ENCODE peak calls at places on chromosomes 1 and 21, in eight cellular contexts. D is endodermal cell; W is ovary; S is spleen; J is psoas muscle; H is body of pancreas; A is CD4-positive, CD25-positive, alpha-beta regulatory T cell; L is uterus. U is an unnamed sample.

GRCh38 chr1:43054961-43055360 is 96.3 kb upstream of the SLC2A1 start:
- DNase-seq in J (no peak), A (no peak), D (peak; percentile 64), L (no peak), H (no peak), W (no peak), S (no peak), U (no peak)

GRCh38 chr1:204408074-204408507 is 3.5 kb downstream of the PPP1R15B start:
- DNase-seq in J (peak; percentile 85), S (no peak), W (peak; percentile 77), A (no peak), H (peak; percentile 84), L (peak; percentile 67), D (no peak), U (peak; percentile 92)

GRCh38 chr1:244918422-244919319 is 54.3 kb upstream of the HNRNPU start:
- DNase-seq in D (peak; percentile 61), W (peak; percentile 53), S (peak; percentile 89), J (peak; percentile 86), H (peak; percentile 63), L (peak; percentile 35), A (peak; percentile 56), U (peak; percentile 81)

GRCh38 chr1:228271701-228272251 is 63.9 kb downstream of the OBSCN start:
- DNase-seq in D (peak; percentile 32), W (no peak), J (peak; percentile 57), L (no peak), H (no peak), S (no peak), A (no peak), U (no peak)

GRCh38 chr1:18041685-18042355 is 65.8 kb upstream of the IGSF21 start:
- DNase-seq in S (no peak), W (no peak), H (no peak), L (no peak), A (no peak), J (no peak), D (peak; percentile 77), U (no peak)

GRCh38 chr1:203990118-203990517 is 82.8 kb upstream of the SOX13 start:
- DNase-seq in L (no peak), H (no peak), W (no peak), D (no peak), A (no peak), J (no peak), S (no peak), U (no peak)

GRCh38 chr1:195075973-195076372 is 1532.3 kb downstream of the KCNT2 start:
- DNase-seq in W (no peak), S (no peak), L (no peak), H (no peak), A (no peak), D (no peak), J (no peak), U (no peak)

GRCh38 chr1:204830671-204831585 is 39.7 kb upstream of the NFASC start:
- DNase-seq in L (no peak), H (peak; percentile 26), S (no peak), J (no peak), A (no peak), D (no peak), W (no peak), U (peak; percentile 69)

GRCh38 chr1:40404670-40405462 is 31.3 kb downstream of the SMAP2 start:
- DNase-seq in H (peak; percentile 38), D (no peak), W (no peak), S (no peak), L (no peak), A (peak; percentile 83), J (no peak), U (no peak)

GRCh38 chr1:244214009-244214967 is 163.2 kb downstream of the ZBTB18 start:
- DNase-seq in D (peak; percentile 74), J (peak; percentile 73), L (peak; percentile 57), A (no peak), H (no peak), S (no peak), W (no peak), U (no peak)

GRCh38 chr1:206809504-206810084 is 37.3 kb upstream of the IL10 start:
- DNase-seq in D (peak; percentile 68), W (no peak), J (no peak), H (peak; percentile 56), S (no peak), A (peak; percentile 72), L (no peak), U (no peak)

GRCh38 chr1:70043806-70044205 is 161.6 kb downstream of the LRRC40 start:
- DNase-seq in L (no peak), D (no peak), W (no peak), H (no peak), A (no peak), S (no peak), J (no peak), U (no peak)

GRCh38 chr1:160127865-160128523 is 12.4 kb downstream of the ATP1A2 start:
- DNase-seq in S (peak; percentile 7), H (no peak), L (no peak), D (no peak), A (no peak), J (peak; percentile 72), W (no peak), U (no peak)

GRCh38 chr1:156368157-156368658 is 803 bp upstream of the RHBG start:
- DNase-seq in S (no peak), A (no peak), W (no peak), L (no peak), D (no peak), H (no peak), J (no peak), U (no peak)

GRCh38 chr1:73782901-73783300 is 415.1 kb downstream of the LRRIQ3 start:
- DNase-seq in L (no peak), H (no peak), W (no peak), J (no peak), S (no peak), A (no peak), D (no peak), U (no peak)

GRCh38 chr1:208007319-208007937 is 96.5 kb upstream of the CD34 start:
- DNase-seq in D (no peak), H (no peak), S (no peak), L (no peak), W (no peak), A (no peak), J (no peak), U (no peak)

GRCh38 chr1:248631354-248632041 is 3.4 kb downstream of the OR2T11 start:
- DNase-seq in L (no peak), H (no peak), A (no peak), D (no peak), S (no peak), W (no peak), J (no peak), U (no peak)

GRCh38 chr1:241215203-241215602 is 141.8 kb downstream of the RGS7 start:
- DNase-seq in L (no peak), H (no peak), S (no peak), A (no peak), W (no peak), J (no peak), D (no peak), U (no peak)

GRCh38 chr1:12019858-12020509 is 686 bp downstream of the MIIP start:
- DNase-seq in H (no peak), S (no peak), W (no peak), A (peak; percentile 34), J (no peak), D (no peak), L (no peak), U (no peak)

DNA sequence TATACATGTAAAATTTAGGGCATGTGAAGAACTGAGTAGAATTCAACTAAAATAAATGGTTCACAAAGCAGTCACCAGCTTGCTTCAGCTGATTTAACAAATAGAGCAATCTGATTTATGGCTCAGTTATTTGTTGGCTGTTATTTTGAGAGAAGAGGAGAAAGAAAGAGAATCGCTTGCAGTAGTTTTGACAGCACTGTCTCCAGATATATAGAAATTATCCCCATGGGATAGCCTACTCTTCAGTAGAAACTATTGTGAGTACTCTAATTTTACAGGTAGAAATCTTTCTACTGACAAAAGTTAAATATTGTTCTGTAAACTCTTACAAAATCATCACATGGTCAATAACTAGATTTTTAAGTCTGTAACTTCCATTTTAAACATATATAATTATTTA is 1098.2 kb downstream of the MRPL39 start:
- DNase-seq in H (no peak), S (no peak), D (no peak), J (no peak), W (no peak), A (no peak), L (no peak), U (no peak)
- H3K4me3 ChIP-seq in H (no peak overlapping the region), S (no peak overlapping the region), D (no peak overlapping the region), J (no peak overlapping the region), W (no peak overlapping the region), A (no peak overlapping the region), L (no peak overlapping the region), U (no peak overlapping the region)

DNA sequence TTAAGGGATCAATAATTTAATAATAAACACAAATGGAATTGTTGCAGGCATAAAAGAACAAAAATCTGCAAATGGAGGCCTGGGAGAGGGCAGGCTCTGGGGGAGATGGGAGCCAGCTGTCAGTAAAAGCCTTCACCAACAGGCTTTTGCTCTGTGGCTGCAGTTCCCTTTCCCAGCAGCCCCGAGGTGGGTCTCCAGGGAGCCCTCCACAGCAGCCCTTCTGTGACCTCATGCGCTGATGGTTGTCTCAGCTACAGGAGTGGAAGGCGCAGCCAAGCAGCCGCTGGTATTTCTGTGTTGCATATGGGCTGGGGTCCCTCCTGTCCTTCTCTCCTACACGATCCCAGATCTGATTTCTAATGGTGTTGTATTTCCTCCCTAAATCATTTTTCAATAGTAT is 42.4 kb upstream of the SCCPDH start:
- DNase-seq in D (no peak), A (no peak), L (peak; percentile 33), S (no peak), W (no peak), H (no peak), J (peak; percentile 74), U (peak; percentile 61)
- H3K27ac ChIP-seq in D (peak overlapping the region; percentile 64), A (no peak overlapping the region), L (peak overlapping the region; percentile 54), S (no peak overlapping the region), W (no peak overlapping the region), H (no peak overlapping the region), J (peak overlapping the region; percentile 27), U (peak overlapping the region; percentile 59)

GRCh38 chr1:21914468-21914867 is 22.6 kb downstream of the HSPG2 start:
- DNase-seq in L (no peak), H (no peak), J (no peak), S (no peak), W (no peak), D (no peak), A (no peak), U (no peak)
- H3K4me1 ChIP-seq in L (peaks cover 64% of the 10 kb centered on the region), H (peaks cover 49% of the 10 kb centered on the region), J (peaks cover 61% of the 10 kb centered on the region), S (peaks cover 82% of the 10 kb centered on the region), W (peaks cover 21% of the 10 kb centered on the region), D (peaks cover 25% of the 10 kb centered on the region), A (no peaks in the 10 kb centered on the region), U (peaks cover 63% of the 10 kb centered on the region)

DNA sequence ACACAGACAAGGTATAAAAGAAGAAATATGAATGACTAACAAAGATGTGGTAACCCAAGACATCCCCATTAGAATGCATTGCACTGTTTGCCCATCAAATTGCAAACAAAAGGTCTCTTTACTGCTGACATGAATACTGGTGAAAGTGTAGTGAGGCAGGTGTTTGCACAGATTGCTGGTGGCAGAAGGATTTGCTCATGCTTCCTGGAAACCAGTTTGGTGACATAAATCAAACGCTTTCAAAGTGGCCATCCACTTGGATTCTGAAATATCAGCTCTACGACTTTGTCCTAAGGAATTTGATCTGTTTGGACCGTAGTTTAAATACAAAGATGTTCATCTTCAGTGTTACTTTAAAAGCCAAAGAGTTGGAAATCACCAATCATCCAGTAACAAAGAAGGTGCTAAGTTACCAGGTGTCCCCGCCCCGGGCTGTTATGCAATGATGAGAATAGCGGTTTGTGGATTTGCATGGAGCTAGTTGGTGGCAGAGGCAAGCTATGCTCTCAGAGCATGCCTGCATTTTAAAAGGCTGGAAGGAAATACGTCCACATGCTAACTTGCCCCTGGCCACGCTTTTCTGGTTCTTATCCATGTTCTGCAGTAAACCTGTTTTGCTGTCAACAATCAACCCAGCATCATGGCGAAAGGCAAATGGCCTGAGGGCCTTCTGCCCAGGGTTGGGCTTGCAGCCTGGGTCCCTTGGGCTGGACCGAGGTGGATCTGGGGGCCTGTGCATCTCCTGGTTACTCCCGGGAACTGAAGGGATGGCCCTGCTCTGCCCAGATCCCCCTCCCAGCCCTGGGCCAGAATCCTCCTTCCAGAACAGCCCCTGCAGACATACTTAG is 49.2 kb downstream of the UMODL1 start:
- DNase-seq in W (no peak), H (no peak), D (peak; percentile 69), A (no peak), L (no peak), S (no peak), J (no peak), U (no peak)
- H3K4me3 ChIP-seq in W (no peak overlapping the region), H (no peak overlapping the region), D (no peak overlapping the region), A (no peak overlapping the region), L (no peak overlapping the region), S (no peak overlapping the region), J (no peak overlapping the region), U (no peak overlapping the region)

U was measured in right cardiac atrium.